ENCODE peak calls at places on chromosomes 1 and 21, in eight cellular contexts. B is IMR-90, U is GM06990, A is tibial nerve, Y is left ventricle myocardium inferior, D is PC-9, Q is hepatocyte, Z is RWPE2. C is an unnamed sample.

GRCh38 chr21:35046880-35047229 is 2.2 kb downstream of the RUNX1 start:
- DNase-seq in B (no peak), U (no peak), A (no peak), Y (no peak), D (peak), Q (no peak), Z (no peak), C (no peak)

GRCh38 chr1:111837398-111837797 is 81.7 kb downstream of the DDX20 start:
- DNase-seq in B (no peak), U (no peak), A (no peak), Y (no peak), D (no peak), Q (no peak), Z (no peak), C (no peak)

GRCh38 chr21:45873418-45873817 is 108.2 kb upstream of the COL6A1 start:
- DNase-seq in B (no peak), U (no peak), A (no peak), Y (no peak), D (no peak), Q (no peak), Z (no peak), C (no peak)

GRCh38 chr21:42627527-42628289 is 25.7 kb upstream of the PDE9A start:
- DNase-seq in B (no peak), U (no peak), A (no peak), Y (peak), D (no peak), Q (no peak), Z (peak), C (no peak)

GRCh38 chr1:94866178-94866822 is 46.1 kb downstream of the SLC44A3 start:
- DNase-seq in B (peak), U (no peak), A (no peak), Y (no peak), D (no peak), Q (no peak), Z (no peak), C (peak)

GRCh38 chr21:46055863-46056281 is 42.0 kb upstream of the COL6A2 start:
- DNase-seq in B (peak), U (no peak), A (no peak), Y (no peak), D (no peak), Q (no peak), Z (no peak), C (peak)

GRCh38 chr1:94550396-94550795 is 8.8 kb upstream of the F3 start:
- DNase-seq in B (no peak), U (no peak), A (no peak), Y (no peak), D (no peak), Q (no peak), Z (no peak), C (no peak)

GRCh38 chr1:76287917-76288316 is 213.4 kb downstream of the ST6GALNAC3 start:
- DNase-seq in B (no peak), U (no peak), A (no peak), Y (no peak), D (no peak), Q (no peak), Z (no peak), C (no peak)

GRCh38 chr1:43564617-43565348 is 34.1 kb downstream of the PTPRF start:
- DNase-seq in B (no peak), U (no peak), A (no peak), Y (no peak), D (no peak), Q (no peak), Z (no peak), C (no peak)

GRCh38 chr1:155272466-155273133 is 704 bp downstream of the CLK2 start:
- DNase-seq in B (peak), U (no peak), A (no peak), Y (no peak), D (no peak), Q (no peak), Z (no peak), C (peak)

GRCh38 chr1:36199934-36200741 is 24.1 kb upstream of the THRAP3 start:
- DNase-seq in B (peak), U (no peak), A (no peak), Y (peak), D (peak), Q (no peak), Z (no peak), C (peak)

GRCh38 chr1:206002833-206003532 is at the start of gene RAB7B:
- DNase-seq in B (peak), U (no peak), A (peak), Y (peak), D (no peak), Q (peak), Z (no peak), C (peak)

GRCh38 chr21:45354970-45355369 is 50.0 kb upstream of the COL18A1 start:
- DNase-seq in B (no peak), U (no peak), A (no peak), Y (no peak), D (no peak), Q (no peak), Z (no peak), C (no peak)

GRCh38 chr1:109481646-109482045 is 2.1 kb upstream of the ATXN7L2 start:
- DNase-seq in B (no peak), U (no peak), A (no peak), Y (no peak), D (no peak), Q (no peak), Z (no peak), C (no peak)

GRCh38 chr1:44675186-44675585 is 672 bp downstream of the ARMH1 start:
- DNase-seq in B (no peak), U (no peak), A (no peak), Y (no peak), D (no peak), Q (no peak), Z (no peak), C (no peak)

GRCh38 chr1:44672956-44673674 is 1.2 kb downstream of the TMEM53 start:
- DNase-seq in B (no peak), U (no peak), A (no peak), Y (no peak), D (no peak), Q (no peak), Z (no peak), C (no peak)

GRCh38 chr1:44673675-44674112 is 587 bp downstream of the TMEM53 start:
- DNase-seq in B (no peak), U (no peak), A (no peak), Y (no peak), D (no peak), Q (no peak), Z (no peak), C (no peak)

GRCh38 chr1:44672254-44672955 is 1.9 kb downstream of the TMEM53 start:
- DNase-seq in B (peak), U (no peak), A (no peak), Y (no peak), D (peak), Q (no peak), Z (no peak), C (peak)

DNA sequence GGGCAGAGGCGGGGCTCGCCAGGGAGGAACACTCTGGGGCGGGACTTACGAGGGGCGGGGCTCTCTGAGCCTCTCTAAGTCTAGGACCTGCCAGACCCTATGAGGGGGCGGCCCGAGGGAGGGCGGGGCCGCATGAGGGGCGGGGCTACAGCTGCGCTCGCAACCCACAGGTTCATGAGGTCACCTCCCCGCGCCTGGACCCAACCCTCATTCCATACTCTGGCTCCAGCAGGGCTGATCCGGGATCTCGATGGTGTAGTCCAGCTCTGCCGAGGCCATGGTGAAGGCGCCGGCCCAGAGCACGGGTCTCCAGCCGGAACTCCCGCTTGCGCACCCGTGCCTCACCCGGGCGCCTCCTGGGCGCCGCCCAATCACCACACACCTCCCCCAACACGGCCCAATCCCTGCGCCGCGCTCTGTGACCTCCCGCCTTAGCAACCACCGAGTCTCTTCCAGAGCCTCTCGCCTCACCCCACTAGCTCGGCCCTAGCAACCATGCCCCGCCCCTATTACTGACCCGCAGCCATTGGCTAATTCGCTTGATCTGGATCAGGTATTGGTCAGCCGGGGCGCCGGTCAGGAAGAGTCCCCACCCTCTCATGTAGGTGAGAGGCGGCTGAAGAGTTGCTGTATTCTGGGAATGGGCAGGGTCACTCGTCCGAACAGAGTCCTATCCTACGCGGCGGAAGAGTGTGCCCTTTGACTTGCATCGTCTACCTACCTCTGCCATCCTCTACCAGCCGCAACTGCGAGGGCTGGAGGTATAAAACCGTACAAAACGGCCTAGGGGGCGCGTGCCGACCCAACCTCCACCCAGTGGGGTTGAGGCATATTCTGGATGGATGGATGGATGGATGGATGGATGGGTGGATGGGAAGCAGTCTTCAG is at the start of the genes ARMH1 and TMEM53:
- DNase-seq in B (peak), U (peak), A (peak), Y (peak), D (peak), Q (peak), Z (peak), C (peak)
- TF ChIP-seq CTCF in B (no peak), U (peak), A (peak), Y (no peak), D (no peak), Q (no peak), Z (no peak), C (no peak)

GRCh38 chr1:228871314-228872061 is 136.2 kb downstream of the RHOU start:
- DNase-seq in B (no peak), U (no peak), A (no peak), Y (no peak), D (no peak), Q (no peak), Z (no peak), C (no peak)
- TF ChIP-seq CTCF in B (no peak), U (no peak), A (no peak), Y (no peak), D (no peak), Q (no peak), Z (no peak), C (no peak)

DNA sequence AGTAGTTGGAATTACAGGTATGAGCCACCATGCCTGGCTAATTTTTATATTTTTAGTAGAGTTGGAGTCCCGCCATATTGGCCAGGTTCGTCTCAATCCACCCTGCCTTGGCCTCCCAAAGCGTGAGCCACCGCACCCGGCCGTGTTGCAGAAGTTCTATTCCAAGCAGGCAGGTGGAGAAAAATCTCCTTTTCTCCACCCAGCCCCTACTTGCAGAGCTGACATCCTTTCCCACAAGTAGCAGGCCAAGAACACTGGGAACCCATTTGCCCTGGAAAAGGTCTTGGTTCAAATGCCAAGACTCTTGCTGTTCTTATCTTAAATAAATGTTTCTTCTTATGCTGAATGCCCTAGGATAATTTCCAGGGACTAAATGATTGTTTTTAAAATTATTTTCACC is 17.5 kb downstream of the AGL start:
- DNase-seq in B (no peak), U (no peak), A (no peak), Y (no peak), D (no peak), Q (no peak), Z (no peak), C (no peak)
- TF ChIP-seq CTCF in B (no peak), U (no peak), A (no peak), Y (no peak), D (no peak), Q (no peak), Z (no peak), C (no peak)

DNA sequence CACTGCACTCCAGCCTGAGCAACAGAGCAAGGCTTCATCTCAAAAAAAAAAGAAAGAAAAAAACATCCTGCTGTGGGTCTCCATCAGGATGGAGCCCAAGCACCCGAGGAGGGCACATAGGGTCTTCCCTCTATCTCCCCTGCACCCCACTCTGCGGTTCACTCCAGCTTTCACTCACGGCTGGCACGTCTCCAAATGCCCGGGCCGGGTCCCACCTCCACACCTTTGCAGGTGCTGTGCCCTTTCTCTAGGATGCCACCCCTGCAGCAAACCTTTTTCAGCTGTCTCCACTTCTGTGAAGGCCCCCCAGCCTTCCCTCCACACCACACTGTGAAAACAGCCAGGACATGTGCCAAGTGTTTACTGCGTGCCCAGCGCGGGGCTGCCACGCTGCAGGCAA is 22.4 kb upstream of the DDOST start:
- DNase-seq in B (no peak), U (no peak), A (no peak), Y (no peak), D (no peak), Q (no peak), Z (no peak), C (no peak)
- TF ChIP-seq CTCF in B (no peak), U (no peak), A (no peak), Y (no peak), D (no peak), Q (no peak), Z (no peak), C (no peak)

C was measured in fibroblast of mammary gland.